ENCODE peak calls at places on chromosomes 7 and 10, in six cellular contexts. One of them, this sample, is unnamed.

GRCh38 chr10:46524471-46525176 is 31.8 kb downstream of the GPRIN2 start:
- DNase-seq in IMR-90: peak; percentile 65
- DNase-seq in HFFc6: peak; percentile 92
- DNase-seq in fibroblast of the aortic adventitia: peak; percentile 60
- DNase-seq in Calu3: peak; percentile 67
- DNase-seq in Peyer's patch: no peak
- DNase-seq in this sample: no peak

GRCh38 chr7:33986951-33987948 is 81.9 kb downstream of the BMPER start:
- DNase-seq in IMR-90: peak; percentile 100
- DNase-seq in HFFc6: peak; percentile 97
- DNase-seq in fibroblast of the aortic adventitia: peak; percentile 99
- DNase-seq in Calu3: peak; percentile 75
- DNase-seq in Peyer's patch: no peak
- DNase-seq in this sample: no peak

GRCh38 chr7:149743481-149743880 is 29.9 kb downstream of the ZNF467 start:
- DNase-seq in IMR-90: no peak
- DNase-seq in HFFc6: no peak
- DNase-seq in fibroblast of the aortic adventitia: peak; percentile 12
- DNase-seq in Calu3: no peak
- DNase-seq in Peyer's patch: no peak
- DNase-seq in this sample: no peak

GRCh38 chr10:63494951-63495350 is 26.2 kb upstream of the REEP3 start:
- DNase-seq in IMR-90: no peak
- DNase-seq in HFFc6: no peak
- DNase-seq in fibroblast of the aortic adventitia: no peak
- DNase-seq in Calu3: no peak
- DNase-seq in Peyer's patch: no peak
- DNase-seq in this sample: no peak

GRCh38 chr7:23415198-23415597 is 55.1 kb downstream of the IGF2BP3 start:
- DNase-seq in IMR-90: no peak
- DNase-seq in HFFc6: no peak
- DNase-seq in fibroblast of the aortic adventitia: no peak
- DNase-seq in Calu3: no peak
- DNase-seq in Peyer's patch: no peak
- DNase-seq in this sample: no peak

GRCh38 chr7:150451097-150451793 is 815 bp downstream of the GIMAP8 start:
- DNase-seq in IMR-90: no peak
- DNase-seq in HFFc6: no peak
- DNase-seq in fibroblast of the aortic adventitia: no peak
- DNase-seq in Calu3: no peak
- DNase-seq in Peyer's patch: peak; percentile 75
- DNase-seq in this sample: peak; percentile 66

GRCh38 chr10:32084484-32084883 is 28.3 kb upstream of the KIF5B start:
- DNase-seq in IMR-90: no peak
- DNase-seq in HFFc6: no peak
- DNase-seq in fibroblast of the aortic adventitia: no peak
- DNase-seq in Calu3: no peak
- DNase-seq in Peyer's patch: no peak
- DNase-seq in this sample: no peak

GRCh38 chr7:4738711-4739527 is 36.5 kb upstream of the AP5Z1 start:
- DNase-seq in IMR-90: peak; percentile 95
- DNase-seq in HFFc6: peak; percentile 67
- DNase-seq in fibroblast of the aortic adventitia: peak; percentile 89
- DNase-seq in Calu3: no peak
- DNase-seq in Peyer's patch: no peak
- DNase-seq in this sample: no peak

GRCh38 chr7:130933919-130934318 is 199.9 kb upstream of the KLF14 start:
- DNase-seq in IMR-90: no peak
- DNase-seq in HFFc6: no peak
- DNase-seq in fibroblast of the aortic adventitia: no peak
- DNase-seq in Calu3: no peak
- DNase-seq in Peyer's patch: no peak
- DNase-seq in this sample: no peak

GRCh38 chr7:27723086-27723485 is 16.9 kb upstream of the TAX1BP1 start:
- DNase-seq in IMR-90: no peak
- DNase-seq in HFFc6: no peak
- DNase-seq in fibroblast of the aortic adventitia: no peak
- DNase-seq in Calu3: peak; percentile 58
- DNase-seq in Peyer's patch: no peak
- DNase-seq in this sample: no peak
- TF ChIP-seq CTCF in IMR-90: peak; percentile 25
- TF ChIP-seq CTCF in HFFc6: peak; percentile 40
- TF ChIP-seq CTCF in fibroblast of the aortic adventitia: no peak
- TF ChIP-seq CTCF in Calu3: no peak
- TF ChIP-seq CTCF in Peyer's patch: no peak
- TF ChIP-seq CTCF in this sample: no peak

GRCh38 chr10:14757996-14758395 is 16.7 kb downstream of the FAM107B start:
- DNase-seq in IMR-90: no peak
- DNase-seq in HFFc6: no peak
- DNase-seq in fibroblast of the aortic adventitia: no peak
- DNase-seq in Calu3: no peak
- DNase-seq in Peyer's patch: no peak
- DNase-seq in this sample: no peak

GRCh38 chr10:14758451-14758850 is 16.2 kb downstream of the FAM107B start:
- DNase-seq in IMR-90: no peak
- DNase-seq in HFFc6: no peak
- DNase-seq in fibroblast of the aortic adventitia: no peak
- DNase-seq in Calu3: no peak
- DNase-seq in Peyer's patch: no peak
- DNase-seq in this sample: no peak

GRCh38 chr10:14761372-14761771 is 13.3 kb downstream of the FAM107B start:
- DNase-seq in IMR-90: no peak
- DNase-seq in HFFc6: no peak
- DNase-seq in fibroblast of the aortic adventitia: no peak
- DNase-seq in Calu3: no peak
- DNase-seq in Peyer's patch: no peak
- DNase-seq in this sample: no peak

GRCh38 chr10:14757394-14757793 is 17.3 kb downstream of the FAM107B start:
- DNase-seq in IMR-90: no peak
- DNase-seq in HFFc6: no peak
- DNase-seq in fibroblast of the aortic adventitia: no peak
- DNase-seq in Calu3: no peak
- DNase-seq in Peyer's patch: no peak
- DNase-seq in this sample: no peak

GRCh38 chr10:14758994-14759664 is 15.6 kb downstream of the FAM107B start:
- DNase-seq in IMR-90: no peak
- DNase-seq in HFFc6: no peak
- DNase-seq in fibroblast of the aortic adventitia: no peak
- DNase-seq in Calu3: peak; percentile 35
- DNase-seq in Peyer's patch: no peak
- DNase-seq in this sample: no peak
- TF ChIP-seq CTCF in IMR-90: no peak
- TF ChIP-seq CTCF in HFFc6: peak; percentile 40
- TF ChIP-seq CTCF in fibroblast of the aortic adventitia: no peak
- TF ChIP-seq CTCF in Calu3: no peak
- TF ChIP-seq CTCF in Peyer's patch: no peak
- TF ChIP-seq CTCF in this sample: no peak

DNA sequence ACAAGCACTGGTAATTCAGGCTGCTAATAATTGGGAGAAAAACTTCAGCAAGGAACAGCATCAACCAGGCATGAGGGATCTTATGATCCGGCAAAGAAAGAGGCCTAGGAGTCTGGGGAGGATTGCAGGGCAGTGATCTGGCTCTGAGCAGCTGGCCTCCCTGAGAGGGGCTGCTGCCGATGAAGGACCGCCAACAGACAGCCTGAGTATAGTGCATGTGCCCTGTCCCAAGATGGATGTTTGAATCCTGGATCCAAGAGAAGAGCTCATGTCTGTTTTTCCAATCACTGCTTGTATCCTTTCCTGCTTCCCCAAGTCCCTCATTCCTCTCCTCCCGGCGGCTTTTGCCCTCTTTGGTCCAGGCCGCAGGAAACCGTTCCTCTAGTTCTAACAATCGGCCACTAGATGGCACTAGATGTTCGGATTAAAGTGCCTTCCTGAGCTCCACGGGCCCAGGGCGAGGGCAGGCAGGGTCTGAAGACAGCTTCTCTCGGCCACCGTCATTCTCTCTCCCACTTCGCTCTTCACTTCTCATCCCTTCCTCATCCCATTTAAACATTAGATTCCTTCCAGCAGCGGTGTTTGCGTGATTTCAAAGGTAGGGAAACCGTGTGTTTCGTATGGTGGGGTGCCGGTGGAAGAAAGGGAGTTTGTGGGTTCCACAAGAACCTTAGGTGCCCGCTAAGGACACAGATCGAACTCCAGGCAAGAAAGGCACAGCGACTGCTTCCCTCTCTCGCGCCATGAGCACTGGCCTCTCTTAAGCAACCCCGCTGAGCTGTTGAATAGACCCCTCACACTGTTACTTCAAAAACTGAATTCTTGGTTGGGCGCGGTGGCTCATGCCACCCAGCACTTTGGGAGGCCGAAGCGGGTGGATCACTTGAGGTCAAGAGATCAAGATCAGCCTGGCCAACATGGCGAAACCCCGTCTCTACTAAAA is 82.4 kb downstream of the ADCYAP1R1 start:
- DNase-seq in IMR-90: peak; percentile 54
- DNase-seq in HFFc6: peak; percentile 46
- DNase-seq in fibroblast of the aortic adventitia: peak; percentile 75
- DNase-seq in Calu3: peak; percentile 87
- DNase-seq in Peyer's patch: peak; percentile 30
- DNase-seq in this sample: peak; percentile 74
- TF ChIP-seq CTCF in IMR-90: peak; percentile 68
- TF ChIP-seq CTCF in HFFc6: peak; percentile 89
- TF ChIP-seq CTCF in fibroblast of the aortic adventitia: peak; percentile 69
- TF ChIP-seq CTCF in Calu3: peak; percentile 92
- TF ChIP-seq CTCF in Peyer's patch: peak; percentile 66
- TF ChIP-seq CTCF in this sample: peak; percentile 57

DNA sequence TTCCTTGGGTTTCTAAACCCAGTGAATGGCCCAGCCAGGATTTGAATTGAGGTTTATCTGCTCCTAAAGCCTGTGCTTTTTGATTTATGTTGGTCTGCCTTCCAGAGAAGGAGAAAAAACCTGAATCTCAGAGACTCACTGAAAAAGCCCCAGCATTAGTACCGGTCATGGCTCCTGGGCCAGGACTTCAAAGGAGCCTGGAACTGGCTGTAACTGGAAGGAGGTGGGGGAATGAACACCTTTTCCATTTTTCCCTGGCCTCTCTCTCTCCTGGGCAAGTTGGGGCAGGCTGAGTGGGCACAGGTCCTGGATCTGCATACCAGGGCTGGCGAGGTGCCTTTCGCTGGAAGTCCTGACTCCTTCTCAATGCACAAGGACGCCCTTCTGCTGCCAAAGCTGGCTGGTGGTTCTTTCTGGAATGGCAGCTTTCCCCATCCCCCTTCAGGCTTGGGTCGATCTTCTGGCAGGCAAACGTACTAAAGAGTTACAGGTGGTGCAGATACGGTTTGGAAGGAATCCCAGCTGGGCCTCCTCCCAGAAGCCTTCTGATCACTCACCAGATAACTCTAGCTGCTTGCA is 268.2 kb downstream of the PTEN start:
- DNase-seq in IMR-90: no peak
- DNase-seq in HFFc6: no peak
- DNase-seq in fibroblast of the aortic adventitia: peak; percentile 83
- DNase-seq in Calu3: no peak
- DNase-seq in Peyer's patch: no peak
- DNase-seq in this sample: no peak
- TF ChIP-seq CTCF in IMR-90: no peak
- TF ChIP-seq CTCF in HFFc6: no peak
- TF ChIP-seq CTCF in fibroblast of the aortic adventitia: peak; percentile 28
- TF ChIP-seq CTCF in Calu3: no peak
- TF ChIP-seq CTCF in Peyer's patch: no peak
- TF ChIP-seq CTCF in this sample: no peak

DNA sequence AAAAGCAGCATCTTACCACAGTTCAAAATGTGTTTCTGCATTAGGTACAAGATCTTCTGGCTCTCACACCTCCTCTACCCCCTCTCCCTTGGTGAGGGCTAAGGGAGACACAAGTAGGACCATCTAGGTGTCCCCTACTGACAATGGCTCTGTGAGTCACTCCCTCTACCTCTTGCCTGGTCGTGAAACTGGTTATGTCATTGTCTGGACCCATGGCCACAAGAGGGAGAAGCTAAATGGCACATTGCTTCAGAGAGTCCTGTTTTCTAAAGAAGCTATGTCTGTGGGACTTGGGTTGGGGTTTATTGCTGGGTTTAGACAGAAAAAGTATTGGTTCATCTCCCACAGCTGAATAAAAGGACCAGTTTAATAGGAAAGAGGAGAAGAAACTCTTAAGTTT is 4.0 kb upstream of the PLXNA4 start:
- DNase-seq in IMR-90: no peak
- DNase-seq in HFFc6: no peak
- DNase-seq in fibroblast of the aortic adventitia: no peak
- DNase-seq in Calu3: no peak
- DNase-seq in Peyer's patch: no peak
- DNase-seq in this sample: peak; percentile 34
- TF ChIP-seq CTCF in IMR-90: no peak
- TF ChIP-seq CTCF in HFFc6: no peak
- TF ChIP-seq CTCF in fibroblast of the aortic adventitia: peak; percentile 33
- TF ChIP-seq CTCF in Calu3: no peak
- TF ChIP-seq CTCF in Peyer's patch: no peak
- TF ChIP-seq CTCF in this sample: no peak

DNA sequence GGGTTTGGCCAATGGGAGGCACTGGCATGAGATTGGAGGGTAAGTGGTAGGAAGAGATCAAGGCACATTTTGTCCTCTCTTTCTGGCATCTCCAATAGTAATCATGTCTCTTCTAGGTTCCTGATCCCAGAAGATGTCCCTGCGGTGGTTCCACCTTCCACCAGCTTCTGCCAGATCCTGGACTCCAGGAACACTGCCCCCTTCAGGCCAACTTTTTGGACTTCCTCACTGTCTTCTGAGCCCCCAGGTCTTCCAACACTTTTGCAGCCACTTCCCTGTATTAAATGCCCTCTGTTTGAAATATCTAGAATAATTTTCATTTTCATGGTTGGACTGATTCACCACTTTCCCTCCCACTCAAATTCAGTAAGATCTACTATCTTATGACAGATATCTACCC is 60.9 kb downstream of the BAMBI start:
- DNase-seq in IMR-90: no peak
- DNase-seq in HFFc6: no peak
- DNase-seq in fibroblast of the aortic adventitia: no peak
- DNase-seq in Calu3: no peak
- DNase-seq in Peyer's patch: no peak
- DNase-seq in this sample: no peak
- TF ChIP-seq CTCF in IMR-90: no peak
- TF ChIP-seq CTCF in HFFc6: peak; percentile 56
- TF ChIP-seq CTCF in fibroblast of the aortic adventitia: no peak
- TF ChIP-seq CTCF in Calu3: no peak
- TF ChIP-seq CTCF in Peyer's patch: no peak
- TF ChIP-seq CTCF in this sample: no peak

GRCh38 chr10:81847675-81848074 is 27.3 kb upstream of the NRG3 start:
- DNase-seq in IMR-90: no peak
- DNase-seq in HFFc6: no peak
- DNase-seq in fibroblast of the aortic adventitia: no peak
- DNase-seq in Calu3: no peak
- DNase-seq in Peyer's patch: no peak
- DNase-seq in this sample: no peak
- TF ChIP-seq CTCF in IMR-90: no peak
- TF ChIP-seq CTCF in HFFc6: no peak
- TF ChIP-seq CTCF in fibroblast of the aortic adventitia: no peak
- TF ChIP-seq CTCF in Calu3: no peak
- TF ChIP-seq CTCF in Peyer's patch: no peak
- TF ChIP-seq CTCF in this sample: no peak

DNA sequence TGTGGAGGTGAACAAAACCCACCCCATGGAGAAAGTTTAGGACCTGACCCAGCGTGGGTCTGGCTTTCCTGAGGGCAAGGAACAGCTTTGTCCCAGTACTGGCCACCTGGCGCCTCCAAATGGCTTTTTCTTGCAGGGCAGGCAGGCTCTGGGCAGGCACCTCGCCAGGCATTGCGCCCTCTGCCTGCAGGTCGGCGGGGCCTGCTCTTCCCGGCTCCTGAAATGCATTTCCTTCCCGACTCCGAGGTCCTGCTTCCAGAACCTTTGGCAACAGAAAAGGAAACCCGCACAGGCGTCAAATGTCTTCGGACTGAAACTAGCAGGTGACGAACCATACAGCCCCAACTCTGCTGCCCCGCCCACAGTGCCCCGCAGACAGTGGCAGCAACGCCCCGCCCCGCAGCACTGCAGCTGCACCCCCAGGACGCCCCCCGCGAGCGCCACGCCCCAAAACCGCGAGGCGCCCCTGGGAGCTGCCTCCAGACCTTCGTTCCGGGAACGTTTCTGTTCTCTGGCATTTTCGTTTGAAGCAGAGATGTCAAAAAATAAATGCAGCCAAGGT is 65.5 kb downstream of the C10orf143 start:
- DNase-seq in IMR-90: no peak
- DNase-seq in HFFc6: no peak
- DNase-seq in fibroblast of the aortic adventitia: peak; percentile 43
- DNase-seq in Calu3: no peak
- DNase-seq in Peyer's patch: no peak
- DNase-seq in this sample: no peak
- TF ChIP-seq CTCF in IMR-90: peak; percentile 7
- TF ChIP-seq CTCF in HFFc6: peak; percentile 75
- TF ChIP-seq CTCF in fibroblast of the aortic adventitia: peak; percentile 52
- TF ChIP-seq CTCF in Calu3: no peak
- TF ChIP-seq CTCF in Peyer's patch: no peak
- TF ChIP-seq CTCF in this sample: no peak

This sample was measured in GM13976.